ENCODE peak calls at places on chromosomes 3 and 15, in ten cellular contexts. L is naive thymus-derived CD8-positive, alpha-beta T cell; H is HFFc6; C is left cardiac atrium; Y is dorsolateral prefrontal cortex; A is heart right ventricle; I is AG20443; R is GM04504; V is hepatocyte; S is NCI-H1417 treated with DMSO at 0.1 percent for 48 hours. Z is an unnamed sample.

GRCh38 chr3:104546301-104546700 is 820.4 kb upstream of the ALCAM start:
- DNase-seq in V (no peak), Y (no peak), L (no peak), S (no peak), C (no peak), I (no peak), A (no peak), H (no peak), R (no peak), Z (no peak)

GRCh38 chr3:24734019-24734418 is 239.4 kb upstream of the THRB start:
- DNase-seq in H (no peak), Y (no peak), I (no peak), V (no peak), C (no peak), R (no peak), A (no peak), L (no peak), S (no peak), Z (no peak)

GRCh38 chr3:187292631-187293513 is 1.3 kb upstream of the MASP1 start:
- DNase-seq in R (no peak), L (no peak), Y (no peak), V (no peak), A (peak), C (no peak), H (peak), I (no peak), S (no peak), Z (no peak)

GRCh38 chr3:52197842-52198625 is at the start of gene ALAS1:
- DNase-seq in C (peak), S (peak), A (peak), I (peak), V (peak), H (peak), Y (peak), L (peak), R (peak), Z (peak)

GRCh38 chr3:9404680-9405079 is 7.3 kb downstream of the SETD5 start:
- DNase-seq in R (no peak), I (no peak), A (no peak), Y (no peak), V (no peak), C (no peak), S (peak), H (no peak), L (no peak), Z (no peak)

GRCh38 chr3:166889241-166889640 is 490.9 kb downstream of the ZBBX start:
- DNase-seq in I (no peak), A (no peak), L (no peak), S (no peak), V (no peak), Y (no peak), C (no peak), H (no peak), R (no peak), Z (no peak)

GRCh38 chr3:9352917-9353823 is 9.7 kb upstream of the THUMPD3 start:
- DNase-seq in A (peak), Y (peak), S (peak), C (peak), L (peak), I (peak), H (peak), V (peak), R (peak), Z (peak)

GRCh38 chr3:146464005-146464595 is 5.3 kb downstream of the PLSCR2 start:
- DNase-seq in H (peak), S (no peak), A (no peak), C (no peak), Y (no peak), V (no peak), R (no peak), L (no peak), I (no peak), Z (no peak)

GRCh38 chr3:78481050-78481449 is 1286.7 kb downstream of the ROBO1 start:
- DNase-seq in I (no peak), V (no peak), S (no peak), A (no peak), L (no peak), H (no peak), C (no peak), Y (peak), R (no peak), Z (no peak)

GRCh38 chr3:64306745-64307144 is 81.5 kb upstream of the PRICKLE2 start:
- DNase-seq in C (no peak), S (no peak), Y (no peak), H (no peak), L (no peak), V (no peak), R (no peak), I (peak), A (no peak), Z (no peak)

GRCh38 chr15:63041982-63042878 is at the start of gene TPM1:
- DNase-seq in C (peak), V (peak), R (peak), S (no peak), L (no peak), Y (no peak), I (peak), H (peak), A (peak), Z (peak)

GRCh38 chr3:24493951-24494615 is 567 bp downstream of the THRB start:
- DNase-seq in L (no peak), S (no peak), R (no peak), H (no peak), V (peak), A (peak), Y (peak), C (peak), I (peak), Z (peak)

GRCh38 chr3:140753865-140754754 is 76.2 kb downstream of the TRIM42 start:
- DNase-seq in Y (no peak), C (no peak), I (no peak), L (no peak), A (no peak), R (no peak), H (no peak), V (no peak), S (no peak), Z (no peak)

GRCh38 chr15:46316024-46316423 is 681.2 kb downstream of the SQOR start:
- DNase-seq in C (no peak), H (no peak), V (no peak), R (no peak), I (no peak), L (no peak), S (no peak), A (peak), Y (no peak), Z (no peak)

GRCh38 chr3:4633078-4634004 is 140.2 kb downstream of the ITPR1 start:
- DNase-seq in Y (no peak), S (no peak), I (peak), H (peak), R (peak), C (no peak), A (peak), V (peak), L (no peak), Z (no peak)

GRCh38 chr3:126031981-126032471 is 51.9 kb downstream of the SLC41A3 start:
- DNase-seq in A (no peak), L (no peak), R (no peak), C (no peak), I (no peak), S (no peak), H (no peak), V (no peak), Y (no peak), Z (no peak)

GRCh38 chr15:40754574-40754882 is 526 bp downstream of the RMDN3 start:
- DNase-seq in L (no peak), C (no peak), R (no peak), S (no peak), Y (no peak), I (no peak), H (no peak), A (no peak), V (peak), Z (no peak)

GRCh38 chr15:96316953-96317629 is 13.4 kb upstream of the NR2F2 start:
- DNase-seq in V (no peak), A (no peak), S (no peak), R (no peak), I (no peak), L (no peak), C (no peak), Y (no peak), H (no peak), Z (no peak)

GRCh38 chr15:79031821-79032220 is 58.8 kb downstream of the RASGRF1 start:
- DNase-seq in R (no peak), L (no peak), A (no peak), C (no peak), Y (no peak), H (no peak), I (no peak), S (no peak), V (no peak), Z (no peak)

GRCh38 chr3:189233225-189233858 is 61.6 kb downstream of the TPRG1 start:
- DNase-seq in R (peak), C (peak), L (no peak), V (peak), A (peak), I (peak), S (no peak), Y (peak), H (peak), Z (peak)

GRCh38 chr3:103968131-103968530 is 1398.6 kb upstream of the ALCAM start:
- DNase-seq in L (no peak), R (no peak), C (no peak), V (no peak), H (no peak), S (no peak), A (no peak), I (no peak), Y (no peak), Z (no peak)

GRCh38 chr3:16928386-16929132 is 43.8 kb downstream of the PLCL2 start:
- DNase-seq in A (no peak), H (no peak), L (no peak), I (no peak), R (no peak), S (no peak), C (no peak), Y (no peak), V (no peak), Z (no peak)

GRCh38 chr15:77415450-77416448 is 4.2 kb downstream of the PEAK1 start:
- DNase-seq in A (no peak), H (no peak), Y (no peak), C (peak), I (peak), V (no peak), R (peak), L (no peak), S (no peak), Z (no peak)

GRCh38 chr3:188049890-188050530 is 103.9 kb upstream of the LPP start:
- DNase-seq in I (no peak), S (no peak), V (no peak), Y (no peak), A (no peak), R (no peak), C (no peak), L (no peak), H (no peak), Z (no peak)

GRCh38 chr3:195905970-195906864 is 2.1 kb downstream of the TNK2 start:
- DNase-seq in R (no peak), S (no peak), A (no peak), L (no peak), H (peak), I (no peak), C (no peak), Y (no peak), V (peak), Z (no peak)